ENCODE peak calls at places on chromosomes 12 and 14, in nine cellular contexts. D is bronchial epithelial cell; L is T-cell; X is endothelial cell; N is activated naive CD4-positive, alpha-beta T cell treated with Interleukin-2 at 50 U/mL for 16 hours; I is CD8-positive, alpha-beta memory T cell; P is stimulated activated CD4-positive, alpha-beta T cell treated with anti-CD3 and anti-CD28 coated beads, Interleukin-1b, Interleukin-23, amount 100 ng/mL, for 4 hours; O is fibroblast of pulmonary artery; F is effector memory CD4-positive, alpha-beta T cell. H is an unnamed sample.

GRCh38 chr14:89673499-89674225 is 256.6 kb upstream of the FOXN3 start:
- DNase-seq in D (no peak), X (no peak), I (no peak), N (no peak), O (peak; percentile 41), L (no peak), F (no peak), P (no peak), H (no peak)

GRCh38 chr14:51652168-51653095 is 722 bp downstream of the FRMD6 start:
- DNase-seq in O (no peak), X (peak; percentile 56), N (peak; percentile 37), I (peak; percentile 38), D (no peak), P (peak; percentile 8), F (no peak), L (peak; percentile 12), H (no peak)

GRCh38 chr12:54032627-54033100 is at the start of gene HOXC5:
- DNase-seq in F (peak; percentile 23), O (peak; percentile 71), N (peak; percentile 51), X (peak; percentile 80), L (peak; percentile 32), I (peak; percentile 42), P (peak; percentile 52), D (peak; percentile 49), H (no peak)

GRCh38 chr12:25395227-25395626 is 144.5 kb upstream of the KRAS start:
- DNase-seq in D (no peak), L (no peak), X (no peak), P (no peak), F (no peak), I (no peak), O (no peak), N (no peak), H (no peak)

GRCh38 chr14:102586420-102587119 is 5.9 kb upstream of the RCOR1 start:
- DNase-seq in D (no peak), L (no peak), I (no peak), P (no peak), O (no peak), X (no peak), F (no peak), N (no peak), H (no peak)

GRCh38 chr14:77849711-77850110 is 49.8 kb downstream of the ADCK1 start:
- DNase-seq in P (no peak), I (no peak), D (no peak), F (no peak), L (no peak), N (no peak), O (no peak), X (no peak), H (no peak)

GRCh38 chr12:54370218-54370730 is 6.0 kb upstream of the GPR84 start:
- DNase-seq in P (no peak), O (peak; percentile 84), N (no peak), L (no peak), D (peak; percentile 54), I (no peak), X (peak; percentile 92), F (no peak), H (no peak)

GRCh38 chr14:101352567-101352966 is 208.7 kb upstream of the DIO3 start:
- DNase-seq in N (no peak), L (no peak), I (no peak), P (no peak), X (no peak), D (no peak), F (no peak), O (no peak), H (no peak)

GRCh38 chr12:67630373-67631088 is 18.0 kb upstream of the DYRK2 start:
- DNase-seq in X (peak; percentile 42), L (peak; percentile 94), F (peak; percentile 84), N (peak; percentile 78), I (peak; percentile 83), D (no peak), O (peak; percentile 17), P (peak; percentile 51), H (peak; percentile 58)

GRCh38 chr12:99039367-99040120 is 394.5 kb downstream of the APAF1 start:
- DNase-seq in X (no peak), L (no peak), N (no peak), D (no peak), F (no peak), P (no peak), I (no peak), O (no peak), H (no peak)

GRCh38 chr12:85993746-85994145 is 119.7 kb downstream of the NTS start:
- DNase-seq in N (no peak), O (no peak), L (no peak), X (no peak), P (no peak), I (no peak), F (no peak), D (no peak), H (no peak)

GRCh38 chr12:52672321-52672933 is 7.8 kb downstream of the KRT1 start:
- DNase-seq in N (no peak), X (no peak), D (peak; percentile 91), P (no peak), L (no peak), I (no peak), F (no peak), O (no peak), H (no peak)

GRCh38 chr12:12784911-12785814 is at the start of gene APOLD1:
- DNase-seq in X (peak; percentile 14), L (no peak), D (no peak), N (no peak), F (no peak), O (peak; percentile 34), P (no peak), I (no peak), H (no peak)

GRCh38 chr12:52086366-52086765 is 6.9 kb downstream of the SMIM41 start:
- DNase-seq in I (no peak), N (no peak), X (no peak), D (no peak), L (no peak), O (no peak), F (no peak), P (no peak), H (no peak)

GRCh38 chr14:105492051-105492965 is 1.3 kb downstream of the TEDC1 start:
- DNase-seq in X (no peak), O (no peak), P (no peak), D (no peak), F (no peak), I (no peak), L (no peak), N (no peak), H (no peak)

GRCh38 chr12:110661337-110661972 is 27.5 kb downstream of the HVCN1 start:
- DNase-seq in P (no peak), N (peak; percentile 25), X (no peak), L (peak; percentile 45), D (no peak), F (no peak), O (no peak), I (peak; percentile 40), H (peak; percentile 95)

GRCh38 chr12:58566599-58566998 is 353.7 kb downstream of the LRIG3 start:
- DNase-seq in X (no peak), D (no peak), I (no peak), L (no peak), P (no peak), F (no peak), N (no peak), O (no peak), H (no peak)

GRCh38 chr14:63547798-63548335 is 4.7 kb upstream of the PPP2R5E start:
- DNase-seq in O (no peak), X (no peak), I (no peak), P (no peak), N (no peak), L (no peak), F (no peak), D (no peak), H (no peak)

GRCh38 chr12:101927999-101928398 is 50.6 kb downstream of the DRAM1 start:
- DNase-seq in P (no peak), I (no peak), F (no peak), L (no peak), N (no peak), D (no peak), X (no peak), O (no peak), H (no peak)

GRCh38 chr12:12899530-12900380 is 8.4 kb downstream of the GPRC5A start:
- DNase-seq in N (peak; percentile 59), D (peak; percentile 95), X (no peak), F (no peak), O (peak; percentile 97), P (no peak), I (no peak), L (no peak), H (no peak)

GRCh38 chr14:61720302-61720677 is 25.0 kb downstream of the HIF1A start:
- DNase-seq in F (no peak), L (no peak), D (no peak), O (no peak), N (no peak), P (no peak), I (no peak), X (no peak), H (no peak)

GRCh38 chr12:88391556-88391955 is 188.7 kb downstream of the KITLG start:
- DNase-seq in L (no peak), O (peak; percentile 88), D (peak; percentile 75), X (no peak), N (no peak), F (no peak), P (no peak), I (no peak), H (no peak)

GRCh38 chr12:41497362-41497761 is 309.2 kb downstream of the PDZRN4 start:
- DNase-seq in I (no peak), N (no peak), X (no peak), L (no peak), O (no peak), F (no peak), D (no peak), P (no peak), H (no peak)

GRCh38 chr12:11040162-11040561 is 9.0 kb upstream of the TAS2R31 start:
- DNase-seq in N (no peak), I (no peak), O (no peak), P (no peak), F (no peak), L (no peak), X (no peak), D (peak; percentile 30), H (no peak)

GRCh38 chr12:8572507-8572906 is 31.8 kb upstream of the CLEC4E start:
- DNase-seq in D (peak; percentile 20), L (no peak), N (no peak), I (no peak), X (no peak), O (no peak), F (no peak), P (no peak), H (no peak)

GRCh38 chr12:122227341-122227740 is 1.5 kb upstream of the DIABLO start:
- DNase-seq in I (peak; percentile 77), P (no peak), X (no peak), O (no peak), L (peak; percentile 74), D (no peak), F (peak; percentile 33), N (no peak), H (no peak)

GRCh38 chr12:68180792-68181744 is 21.5 kb upstream of the IFNG start:
- DNase-seq in F (no peak), L (peak; percentile 46), D (peak; percentile 34), I (no peak), P (peak; percentile 30), N (peak; percentile 29), X (no peak), O (no peak), H (no peak)

GRCh38 chr14:104213301-104214034 is 75.1 kb downstream of the KIF26A start:
- DNase-seq in D (no peak), O (no peak), X (no peak), I (no peak), L (no peak), N (no peak), F (no peak), P (no peak), H (no peak)

GRCh38 chr14:74524813-74525135 is 31.2 kb downstream of the ISCA2 start:
- DNase-seq in P (no peak), I (no peak), N (no peak), F (no peak), O (no peak), L (no peak), D (no peak), X (no peak), H (no peak)

GRCh38 chr14:101072531-101072930 is 169.0 kb upstream of the RTL1 start:
- DNase-seq in P (no peak), X (no peak), D (no peak), I (no peak), O (no peak), F (no peak), N (no peak), L (no peak), H (no peak)